ENCODE peak calls at places on chromosome 18, in seven cellular contexts. A is colonic mucosa, I is lung, N is IMR-90, F is gastrocnemius medialis, S is cardiac muscle cell, V is heart left ventricle. H is an unnamed sample.

GRCh38 chr18:5103286-5103685 is 93.8 kb downstream of the AKAIN1 start:
- DNase-seq in A (no peak), I (no peak), N (no peak), F (no peak), S (no peak), V (no peak), H (no peak)

GRCh38 chr18:49612515-49613033 is 50.7 kb downstream of the LIPG start:
- DNase-seq in A (no peak), I (no peak), N (no peak), F (no peak), S (no peak), V (no peak), H (no peak)

GRCh38 chr18:79439201-79440023 is 43.7 kb downstream of the NFATC1 start:
- DNase-seq in A (no peak), I (no peak), N (peak; percentile 6), F (peak; percentile 71), S (peak; percentile 13), V (no peak), H (peak; percentile 56)

GRCh38 chr18:55048892-55049291 is 89.6 kb upstream of the CCDC68 start:
- DNase-seq in A (no peak), I (no peak), N (peak; percentile 65), F (no peak), S (peak; percentile 15), V (no peak), H (no peak)

GRCh38 chr18:62324917-62325805 is at the start of gene TNFRSF11A:
- DNase-seq in A (peak; percentile 80), I (peak; percentile 39), N (no peak), F (no peak), S (no peak), V (no peak), H (peak; percentile 83)

GRCh38 chr18:79510046-79510685 is 114.4 kb downstream of the NFATC1 start:
- DNase-seq in A (no peak), I (no peak), N (no peak), F (no peak), S (no peak), V (no peak), H (no peak)

GRCh38 chr18:63207154-63207790 is 112.3 kb downstream of the BCL2 start:
- DNase-seq in A (peak; percentile 62), I (no peak), N (no peak), F (no peak), S (no peak), V (no peak), H (no peak)

GRCh38 chr18:21853972-21854563 is 113.5 kb downstream of the MIB1 start:
- DNase-seq in A (no peak), I (no peak), N (no peak), F (no peak), S (peak; percentile 21), V (no peak), H (no peak)

GRCh38 chr18:79798999-79799370 is 1.2 kb downstream of the KCNG2 start:
- DNase-seq in A (no peak), I (no peak), N (no peak), F (no peak), S (peak; percentile 21), V (peak; percentile 11), H (peak; percentile 34)

GRCh38 chr18:39742015-39742466 is 2176.4 kb upstream of the CELF4 start:
- DNase-seq in A (no peak), I (no peak), N (peak; percentile 59), F (no peak), S (no peak), V (no peak), H (peak; percentile 8)

GRCh38 chr18:51383711-51384110 is 186.2 kb upstream of the MEX3C start:
- DNase-seq in A (no peak), I (no peak), N (no peak), F (no peak), S (no peak), V (no peak), H (no peak)

GRCh38 chr18:67081866-67082265 is 434.7 kb downstream of the DSEL start:
- DNase-seq in A (no peak), I (no peak), N (no peak), F (no peak), S (no peak), V (no peak), H (no peak)

GRCh38 chr18:78526923-78527775 is 452.5 kb upstream of the SALL3 start:
- DNase-seq in A (no peak), I (no peak), N (no peak), F (no peak), S (no peak), V (no peak), H (no peak)

GRCh38 chr18:9577361-9577760 is 37.0 kb downstream of the PPP4R1 start:
- DNase-seq in A (no peak), I (no peak), N (no peak), F (no peak), S (no peak), V (no peak), H (no peak)

GRCh38 chr18:45802814-45803492 is 22.5 kb upstream of the SIGLEC15 start:
- DNase-seq in A (no peak), I (no peak), N (peak; percentile 99), F (no peak), S (peak; percentile 89), V (no peak), H (peak; percentile 78)

GRCh38 chr18:69580107-69580506 is 179.4 kb downstream of the DOK6 start:
- DNase-seq in A (no peak), I (no peak), N (peak; percentile 28), F (no peak), S (peak; percentile 77), V (no peak), H (no peak)

GRCh38 chr18:68439672-68440071 is 275.2 kb downstream of the TMX3 start:
- DNase-seq in A (no peak), I (no peak), N (no peak), F (no peak), S (peak; percentile 44), V (peak; percentile 23), H (no peak)

GRCh38 chr18:31447530-31448191 is at the start of gene DSG3:
- DNase-seq in A (no peak), I (no peak), N (no peak), F (no peak), S (no peak), V (no peak), H (no peak)

GRCh38 chr18:12904012-12904516 is 20.0 kb upstream of the PTPN2 start:
- DNase-seq in A (no peak), I (peak; percentile 61), N (no peak), F (no peak), S (peak; percentile 54), V (no peak), H (no peak)

GRCh38 chr18:23484783-23485182 is 18.5 kb upstream of the RMC1 start:
- DNase-seq in A (no peak), I (no peak), N (no peak), F (no peak), S (no peak), V (no peak), H (no peak)

GRCh38 chr18:23485386-23485785 is 17.9 kb upstream of the RMC1 start:
- DNase-seq in A (no peak), I (no peak), N (no peak), F (no peak), S (no peak), V (no peak), H (no peak)

DNA sequence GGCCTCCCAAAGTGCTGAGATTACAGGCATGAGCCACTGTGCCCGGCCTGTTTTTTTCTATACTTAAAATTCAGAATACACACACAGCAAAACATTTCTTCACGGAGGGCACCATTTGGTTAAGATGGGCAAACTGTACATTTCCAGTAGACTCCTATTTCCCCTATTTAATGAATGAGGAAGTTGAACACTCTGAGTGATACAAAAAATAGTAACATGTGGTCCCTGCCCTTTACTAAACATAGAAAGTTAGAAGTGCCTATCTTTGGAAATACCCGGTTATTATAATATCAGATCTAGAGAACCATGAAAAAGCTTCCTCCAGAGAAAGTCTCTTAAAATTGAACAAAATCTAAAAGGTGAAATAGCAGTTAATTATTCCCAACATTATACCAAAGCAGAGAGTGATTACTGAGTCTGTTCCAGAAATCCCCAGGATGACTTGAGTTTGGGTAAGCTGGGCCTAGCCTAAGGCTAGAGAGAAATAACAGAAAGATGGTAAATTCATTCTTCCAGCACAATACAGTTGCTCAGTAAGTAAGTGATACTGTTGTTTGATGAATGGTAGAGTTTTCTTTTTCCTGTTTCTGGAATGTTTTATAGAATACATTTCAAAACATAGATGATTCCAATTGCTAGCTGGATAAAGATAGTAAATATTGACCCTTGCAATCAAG is 23.3 kb upstream of the RMC1 start:
- DNase-seq in A (no peak), I (no peak), N (no peak), F (no peak), S (no peak), V (no peak), H (no peak)
- H3K36me3 ChIP-seq in A (peaks cover 13% of the 10 kb centered on the region), I (peaks cover 24% of the 10 kb centered on the region), N (peaks cover 47% of the 10 kb centered on the region), F (peaks cover 83% of the 10 kb centered on the region), S (peaks cover 67% of the 10 kb centered on the region), V (peaks cover 88% of the 10 kb centered on the region), H (no peaks in the 10 kb centered on the region)

DNA sequence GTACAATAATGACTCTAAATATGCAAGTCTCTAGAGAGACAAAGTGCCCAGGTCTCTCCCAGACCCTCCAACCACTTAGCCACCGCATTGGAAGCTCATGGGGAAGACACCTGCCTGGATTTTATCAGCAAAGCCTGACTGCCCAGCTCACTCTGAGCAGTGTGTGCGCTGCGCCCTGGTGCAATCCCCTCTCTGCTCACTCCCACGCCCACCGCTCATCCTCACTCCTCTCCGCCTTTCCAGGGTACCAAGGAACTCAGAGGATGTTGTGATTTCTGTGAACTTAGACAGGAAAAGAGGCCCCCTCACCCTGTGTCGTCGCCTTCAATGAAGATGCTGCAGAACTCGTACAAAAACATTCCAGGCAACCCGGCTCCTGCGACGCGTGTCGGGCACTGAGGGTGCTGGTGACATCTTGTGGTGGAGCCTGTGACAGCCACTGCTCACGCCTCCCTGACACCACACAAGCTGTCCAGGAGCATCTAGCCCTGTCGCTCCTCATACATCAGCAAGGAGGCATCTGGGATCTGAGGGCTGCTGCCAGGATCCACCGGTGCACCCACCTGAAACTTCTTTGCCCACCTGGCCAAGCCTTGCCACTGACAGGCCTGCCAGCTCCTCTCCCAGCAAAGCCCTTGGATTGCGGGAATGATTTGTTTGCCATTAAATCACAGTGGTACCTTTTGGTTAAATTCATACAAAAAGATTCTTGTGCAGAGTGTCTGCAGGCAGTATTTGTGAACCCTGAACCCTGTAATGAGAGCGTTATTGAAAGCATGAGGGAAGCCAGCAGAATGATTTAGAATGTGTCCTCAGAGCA is 220.4 kb downstream of the ZNF516 start:
- DNase-seq in A (no peak), I (no peak), N (no peak), F (no peak), S (no peak), V (no peak), H (peak; percentile 69)
- TF ChIP-seq CTCF in A (no peak), I (no peak), N (no peak), F (no peak), S (no peak), V (peak; percentile 42), H (peak; percentile 53)

GRCh38 chr18:57122906-57123510 is 23.9 kb upstream of the BOD1L2 start:
- DNase-seq in A (no peak), I (no peak), N (no peak), F (no peak), S (no peak), V (no peak), H (no peak)
- H3K27me3 ChIP-seq in A (no peaks in the 10 kb centered on the region), I (peaks cover 3% of the 10 kb centered on the region), N (peaks cover 20% of the 10 kb centered on the region), F (peaks cover 17% of the 10 kb centered on the region), S (no peaks in the 10 kb centered on the region), V (peaks cover 5% of the 10 kb centered on the region), H (peaks cover 35% of the 10 kb centered on the region)

DNA sequence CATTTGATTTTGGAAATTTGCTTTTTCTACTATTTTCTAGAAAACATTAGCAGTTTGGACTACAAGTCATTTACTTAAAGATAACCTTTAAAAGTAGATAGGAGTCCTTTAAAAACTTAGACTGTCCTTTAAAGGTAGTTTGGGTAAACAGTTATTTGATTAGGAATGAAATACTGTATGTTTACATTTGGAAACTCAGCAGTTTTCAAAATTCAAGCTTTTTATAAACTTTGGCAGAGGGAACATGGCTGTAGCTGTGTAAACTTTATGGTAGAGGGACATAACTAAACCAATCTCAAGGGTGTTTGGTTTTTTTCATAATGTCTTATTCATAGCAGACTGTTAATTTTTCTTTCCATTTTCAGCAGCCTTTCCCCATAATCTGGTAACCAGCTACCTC is 90.7 kb downstream of the SMCHD1 start:
- DNase-seq in A (no peak), I (no peak), N (no peak), F (no peak), S (no peak), V (no peak), H (no peak)
- H3K36me3 ChIP-seq in A (no peaks in the 10 kb centered on the region), I (peaks cover 8% of the 10 kb centered on the region), N (peaks cover 19% of the 10 kb centered on the region), F (peaks cover 71% of the 10 kb centered on the region), S (peaks cover 81% of the 10 kb centered on the region), V (peaks cover 98% of the 10 kb centered on the region), H (no peaks in the 10 kb centered on the region)